ENCODE peak calls at places on chromosomes 16 and 17, in five cellular contexts. N, E, F, K and P are unnamed samples.

GRCh38 chr16:720507-720989 is 398 bp upstream of the ANTKMT start:
- DNase-seq in N (no peak), E (peak; percentile 53), K (no peak), F (peak; percentile 44), P (peak; percentile 67)

GRCh38 chr16:61261315-61261714 is 774.9 kb downstream of the CDH8 start:
- DNase-seq in F (no peak), K (no peak), N (no peak), E (no peak), P (no peak)

GRCh38 chr17:3845361-3845753 is 689 bp downstream of the NCBP3 start:
- DNase-seq in E (peak; percentile 9), N (no peak), F (peak; percentile 26), K (no peak), P (peak; percentile 13)

GRCh38 chr16:8861563-8862308 is 7.1 kb downstream of the CARHSP1 start:
- DNase-seq in E (no peak), N (no peak), F (no peak), K (no peak), P (no peak)

GRCh38 chr17:2414665-2415064 is 13.8 kb upstream of the MNT start:
- DNase-seq in K (no peak), F (no peak), E (no peak), N (no peak), P (no peak)

GRCh38 chr16:74793571-74793970 is 19.0 kb upstream of the FA2H start:
- DNase-seq in N (no peak), K (no peak), E (no peak), F (no peak), P (no peak)

GRCh38 chr17:30372755-30373154 is 6.0 kb upstream of the CPD start:
- DNase-seq in E (peak; percentile 72), F (no peak), N (no peak), K (no peak), P (no peak)

GRCh38 chr17:29163563-29163962 is 16.6 kb downstream of the MYO18A start:
- DNase-seq in K (no peak), N (no peak), F (no peak), E (no peak), P (no peak)

GRCh38 chr17:59853168-59853918 is 39.4 kb downstream of the TUBD1 start:
- DNase-seq in F (peak; percentile 86), N (peak; percentile 56), K (no peak), E (peak; percentile 90), P (peak; percentile 92)

GRCh38 chr17:45440161-45440859 is 7.6 kb upstream of the ARHGAP27 start:
- DNase-seq in K (no peak), N (no peak), F (no peak), E (peak; percentile 77), P (peak; percentile 33)

GRCh38 chr17:17613708-17614114 is 22.2 kb upstream of the PEMT start:
- DNase-seq in E (peak; percentile 69), N (peak; percentile 41), F (peak; percentile 72), K (peak; percentile 81), P (peak; percentile 81)

GRCh38 chr16:1543085-1543896 is 9.8 kb downstream of the TMEM204 start:
- DNase-seq in E (peak; percentile 66), N (peak; percentile 53), F (peak; percentile 29), K (peak; percentile 61), P (peak; percentile 92)

GRCh38 chr17:62965149-62965648 is 836 bp upstream of the TANC2 start:
- DNase-seq in K (no peak), F (no peak), N (no peak), E (no peak), P (no peak)

GRCh38 chr17:282000-282911 is 70.4 kb downstream of the RPH3AL start:
- DNase-seq in K (no peak), N (no peak), F (no peak), E (no peak), P (no peak)

GRCh38 chr17:59121901-59122480 is 15.3 kb upstream of the TRIM37 start:
- DNase-seq in E (no peak), N (no peak), F (no peak), K (no peak), P (no peak)

GRCh38 chr17:19533718-19534561 is at the start of gene SLC47A1:
- DNase-seq in N (no peak), K (no peak), E (no peak), F (peak; percentile 28), P (peak; percentile 42)

GRCh38 chr16:86025706-86026105 is 126.7 kb downstream of the IRF8 start:
- DNase-seq in F (no peak), E (no peak), K (no peak), N (no peak), P (no peak)

GRCh38 chr17:63571632-63572310 is 21.5 kb downstream of the DCAF7 start:
- DNase-seq in E (peak; percentile 41), F (no peak), K (peak; percentile 46), N (peak; percentile 60), P (peak; percentile 76)

GRCh38 chr16:55828680-55829079 is 4.2 kb downstream of the CES1 start:
- DNase-seq in N (no peak), E (no peak), K (no peak), F (no peak), P (no peak)
- TF ChIP-seq CTCF in N (no peak), E (no peak), K (no peak), F (no peak), P (no peak)

GRCh38 chr17:50508573-50509460 is 578 bp downstream of the MYCBPAP start:
- DNase-seq in N (no peak), F (no peak), K (no peak), E (no peak), P (no peak)
- TF ChIP-seq CTCF in N (no peak), F (no peak), K (no peak), E (no peak), P (no peak)

GRCh38 chr16:89688395-89688794 is 1.9 kb downstream of the CDK10 start:
- DNase-seq in F (no peak), N (no peak), K (no peak), E (no peak), P (no peak)

GRCh38 chr16:89686520-89687091 is at the start of gene CDK10:
- DNase-seq in E (peak; percentile 85), N (no peak), F (peak; percentile 93), K (peak; percentile 71), P (peak; percentile 90)

GRCh38 chr16:89685916-89686315 is 573 bp upstream of the CDK10 start:
- DNase-seq in F (no peak), K (no peak), N (no peak), E (no peak), P (no peak)

GRCh38 chr16:89689142-89689541 is 2.7 kb downstream of the CDK10 start:
- DNase-seq in E (no peak), F (no peak), K (no peak), N (no peak), P (no peak)

GRCh38 chr16:89687092-89687940 is 827 bp downstream of the CDK10 start:
- DNase-seq in N (no peak), F (peak; percentile 89), K (no peak), E (peak; percentile 20), P (peak; percentile 25)
- TF ChIP-seq CTCF in N (no peak), F (no peak), K (no peak), E (no peak), P (no peak)

DNA sequence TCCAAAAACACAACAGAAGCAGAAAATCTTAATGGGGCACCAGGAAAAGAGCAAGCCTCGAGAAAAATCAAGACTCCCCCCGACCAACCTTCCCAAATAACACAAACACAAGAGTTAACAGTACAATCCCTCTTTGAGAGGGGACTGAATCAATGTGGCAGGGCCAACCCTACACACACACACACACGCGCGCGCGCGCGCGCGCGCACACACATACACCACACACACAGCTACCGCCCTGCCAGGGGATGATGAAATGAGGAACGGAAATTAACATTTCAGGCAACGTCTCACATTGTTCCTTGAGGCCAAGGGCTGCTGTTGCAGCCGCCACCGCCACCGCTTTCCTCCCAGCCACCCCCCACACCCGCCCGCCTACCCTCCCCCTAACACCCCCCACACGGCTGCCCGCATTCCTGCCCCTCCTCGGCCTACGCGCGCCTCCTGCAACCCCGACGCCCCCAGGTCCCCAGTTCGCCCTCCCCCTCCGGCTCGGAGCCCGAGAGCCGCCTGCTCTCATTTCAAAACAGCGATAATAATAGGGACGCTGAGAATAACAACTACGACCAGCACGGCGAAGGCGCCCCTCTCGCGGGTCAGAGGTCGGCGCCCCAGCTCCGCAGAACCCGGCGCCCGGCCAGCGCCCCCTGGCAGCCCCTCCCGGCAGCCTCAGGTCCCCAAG is 1.2 kb downstream of the ANKRD11 start:
- DNase-seq in N (peak; percentile 93), F (peak; percentile 88), K (peak; percentile 72), E (peak; percentile 91), P (peak; percentile 98)
- TF ChIP-seq CTCF in N (peak; percentile 27), F (peak; percentile 63), K (no peak), E (peak; percentile 14), P (peak; percentile 25)

GRCh38 chr17:80146121-80147034 is 550 bp downstream of the EIF4A3 start:
- DNase-seq in N (no peak), E (peak; percentile 6), K (no peak), F (peak; percentile 17), P (no peak)
- TF ChIP-seq CTCF in N (no peak), E (no peak), K (no peak), F (no peak), P (no peak)

GRCh38 chr17:75638893-75639292 is 5.7 kb downstream of the SMIM5 start:
- DNase-seq in E (no peak), N (no peak), F (no peak), K (no peak), P (no peak)

GRCh38 chr17:75640556-75641119 is 7.4 kb downstream of the SMIM5 start:
- DNase-seq in F (no peak), E (no peak), K (no peak), N (no peak), P (no peak)

GRCh38 chr17:75639327-75639726 is 6.1 kb downstream of the SMIM5 start:
- DNase-seq in E (no peak), F (no peak), N (no peak), K (no peak), P (no peak)

GRCh38 chr17:75641343-75641742 is 8.1 kb downstream of the SMIM5 start:
- DNase-seq in F (peak; percentile 54), K (no peak), N (no peak), E (no peak), P (no peak)

DNA sequence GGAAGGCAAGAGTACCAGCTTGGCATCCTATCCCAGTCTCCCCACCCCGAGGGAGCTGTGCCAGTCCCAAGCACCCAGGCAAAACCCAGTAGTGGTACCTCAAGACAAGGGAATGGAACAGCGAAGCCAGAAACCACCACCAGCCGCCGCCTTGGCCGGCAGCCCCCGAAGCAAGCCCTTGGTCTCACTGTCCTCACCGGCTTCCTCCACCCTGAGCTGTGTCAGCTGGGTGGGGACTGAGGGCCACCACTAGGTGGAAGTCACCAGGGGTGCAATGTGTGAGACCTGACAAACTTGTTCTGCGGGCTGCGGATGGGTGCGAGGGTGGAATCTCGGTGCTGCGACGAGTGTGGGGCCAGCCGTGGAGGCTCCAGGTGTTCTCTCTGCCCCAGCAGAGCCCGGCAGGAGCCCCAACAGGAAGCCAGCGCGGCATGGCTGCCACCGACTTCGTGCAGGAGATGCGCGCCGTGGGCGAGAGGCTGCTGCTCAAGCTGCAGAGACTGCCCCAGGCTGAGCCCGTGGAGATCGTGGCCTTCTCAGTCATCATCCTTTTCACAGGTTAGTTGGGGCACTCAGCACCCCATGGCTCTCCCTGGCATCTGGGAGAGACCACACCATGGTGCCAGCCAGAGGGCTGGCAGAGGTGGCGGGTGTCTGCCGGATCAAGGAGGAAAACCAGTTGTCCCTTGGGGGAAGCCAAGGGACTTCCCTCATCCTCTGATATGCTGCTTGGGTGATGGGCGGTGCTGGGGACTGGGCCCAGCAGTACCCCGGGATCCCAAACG is 6.7 kb downstream of the SMIM5 start:
- DNase-seq in N (no peak), F (peak; percentile 49), K (no peak), E (no peak), P (no peak)
- TF ChIP-seq CTCF in N (no peak), F (peak; percentile 36), K (no peak), E (no peak), P (no peak)

GRCh38 chr16:77037696-77038347 is 153.2 kb upstream of the MON1B start:
- DNase-seq in E (no peak), F (no peak), N (no peak), K (no peak), P (no peak)

GRCh38 chr16:77041468-77041867 is 149.5 kb upstream of the MON1B start:
- DNase-seq in F (no peak), N (no peak), K (no peak), E (no peak), P (no peak)

GRCh38 chr16:77043076-77043475 is 147.9 kb upstream of the MON1B start:
- DNase-seq in F (no peak), K (peak; percentile 6), E (peak; percentile 54), N (no peak), P (peak; percentile 56)
- TF ChIP-seq CTCF in F (peak; percentile 47), K (peak; percentile 40), E (peak; percentile 36), N (peak; percentile 50), P (peak; percentile 64)